ENCODE peak calls at places on chromosomes 4 and X, in eight cellular contexts. One of them, this sample, is unnamed.

GRCh38 chrX:69179380-69179911 is 14.2 kb upstream of the PJA1 start:
- DNase-seq in mammary epithelial cell: no peak
- DNase-seq in spleen: no peak
- DNase-seq in CD4-positive, alpha-beta T cell: no peak
- DNase-seq in Calu3: no peak
- DNase-seq in HCT116: no peak
- DNase-seq in A549: no peak
- DNase-seq in cardiac muscle cell: peak; percentile 24
- DNase-seq in this sample: no peak

GRCh38 chr4:97761760-97762512 is 381.3 kb downstream of the STPG2 start:
- DNase-seq in cardiac muscle cell: peak; percentile 15
- DNase-seq in Calu3: no peak
- DNase-seq in A549: no peak
- DNase-seq in mammary epithelial cell: no peak
- DNase-seq in HCT116: no peak
- DNase-seq in spleen: no peak
- DNase-seq in CD4-positive, alpha-beta T cell: no peak
- DNase-seq in this sample: no peak

GRCh38 chrX:38206036-38206435 is 14.6 kb downstream of the SRPX start:
- DNase-seq in Calu3: no peak
- DNase-seq in mammary epithelial cell: no peak
- DNase-seq in cardiac muscle cell: no peak
- DNase-seq in CD4-positive, alpha-beta T cell: no peak
- DNase-seq in A549: no peak
- DNase-seq in HCT116: no peak
- DNase-seq in spleen: no peak
- DNase-seq in this sample: no peak

GRCh38 chrX:45850775-45851433 is 650.2 kb upstream of the DIPK2B start:
- DNase-seq in mammary epithelial cell: peak; percentile 44
- DNase-seq in spleen: peak; percentile 78
- DNase-seq in cardiac muscle cell: peak; percentile 17
- DNase-seq in Calu3: peak; percentile 36
- DNase-seq in CD4-positive, alpha-beta T cell: peak; percentile 5
- DNase-seq in A549: peak; percentile 15
- DNase-seq in HCT116: no peak
- DNase-seq in this sample: no peak

GRCh38 chr4:3520276-3520675 is 11.9 kb downstream of the LRPAP1 start:
- DNase-seq in A549: no peak
- DNase-seq in CD4-positive, alpha-beta T cell: no peak
- DNase-seq in mammary epithelial cell: no peak
- DNase-seq in spleen: peak; percentile 34
- DNase-seq in cardiac muscle cell: no peak
- DNase-seq in Calu3: no peak
- DNase-seq in HCT116: no peak
- DNase-seq in this sample: peak; percentile 54

GRCh38 chr4:185144601-185145240 is 1.7 kb downstream of the SLC25A4 start:
- DNase-seq in HCT116: no peak
- DNase-seq in A549: no peak
- DNase-seq in Calu3: no peak
- DNase-seq in cardiac muscle cell: no peak
- DNase-seq in spleen: no peak
- DNase-seq in CD4-positive, alpha-beta T cell: no peak
- DNase-seq in mammary epithelial cell: no peak
- DNase-seq in this sample: no peak

GRCh38 chr4:81084029-81084428 is 53.5 kb downstream of the BMP3 start:
- DNase-seq in spleen: no peak
- DNase-seq in mammary epithelial cell: peak; percentile 68
- DNase-seq in cardiac muscle cell: no peak
- DNase-seq in A549: no peak
- DNase-seq in HCT116: no peak
- DNase-seq in Calu3: no peak
- DNase-seq in CD4-positive, alpha-beta T cell: no peak
- DNase-seq in this sample: no peak

GRCh38 chrX:72716766-72717165 is 2.7 kb upstream of the PHKA1 start:
- DNase-seq in spleen: no peak
- DNase-seq in HCT116: no peak
- DNase-seq in cardiac muscle cell: no peak
- DNase-seq in Calu3: no peak
- DNase-seq in A549: no peak
- DNase-seq in CD4-positive, alpha-beta T cell: no peak
- DNase-seq in mammary epithelial cell: peak; percentile 0
- DNase-seq in this sample: no peak

GRCh38 chrX:41759817-41760216 is 35.8 kb downstream of the GPR82 start:
- DNase-seq in A549: no peak
- DNase-seq in HCT116: peak; percentile 15
- DNase-seq in spleen: no peak
- DNase-seq in cardiac muscle cell: peak; percentile 38
- DNase-seq in mammary epithelial cell: peak; percentile 3
- DNase-seq in Calu3: no peak
- DNase-seq in CD4-positive, alpha-beta T cell: no peak
- DNase-seq in this sample: no peak
- TF ChIP-seq CTCF in A549: peak; percentile 34
- TF ChIP-seq CTCF in HCT116: peak; percentile 46
- TF ChIP-seq CTCF in spleen: peak; percentile 41
- TF ChIP-seq CTCF in cardiac muscle cell: peak; percentile 49
- TF ChIP-seq CTCF in mammary epithelial cell: peak; percentile 50
- TF ChIP-seq CTCF in Calu3: peak; percentile 14
- TF ChIP-seq CTCF in CD4-positive, alpha-beta T cell: no peak
- TF ChIP-seq CTCF in this sample: peak; percentile 77

DNA sequence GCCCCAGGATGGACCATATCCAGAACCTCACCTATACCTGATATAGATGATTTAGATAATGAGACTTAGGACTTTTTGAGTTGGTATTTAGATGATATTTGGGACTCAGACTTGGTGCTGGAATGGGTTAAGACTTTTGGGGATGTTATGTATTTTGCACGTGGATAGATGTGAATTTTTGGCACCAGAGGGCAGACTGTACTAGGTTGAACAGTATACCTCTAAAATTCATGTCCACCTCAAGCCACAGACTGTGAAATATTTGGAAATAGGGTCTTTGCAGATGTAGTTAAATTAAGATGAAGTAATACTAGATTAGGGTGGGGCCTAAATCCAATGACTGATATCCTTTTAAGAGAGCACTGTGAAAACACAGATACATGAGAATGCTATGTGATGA is 15.6 kb downstream of the RBM41 start:
- DNase-seq in spleen: no peak
- DNase-seq in CD4-positive, alpha-beta T cell: no peak
- DNase-seq in cardiac muscle cell: peak; percentile 13
- DNase-seq in HCT116: no peak
- DNase-seq in A549: no peak
- DNase-seq in mammary epithelial cell: peak; percentile 2
- DNase-seq in Calu3: peak; percentile 2
- DNase-seq in this sample: no peak
- TF ChIP-seq CTCF in spleen: no peak
- TF ChIP-seq CTCF in CD4-positive, alpha-beta T cell: no peak
- TF ChIP-seq CTCF in cardiac muscle cell: no peak
- TF ChIP-seq CTCF in HCT116: peak; percentile 34
- TF ChIP-seq CTCF in A549: peak; percentile 51
- TF ChIP-seq CTCF in mammary epithelial cell: peak; percentile 46
- TF ChIP-seq CTCF in Calu3: no peak
- TF ChIP-seq CTCF in this sample: peak; percentile 51

GRCh38 chr4:21946858-21947257 is 1.7 kb downstream of the KCNIP4 start:
- DNase-seq in CD4-positive, alpha-beta T cell: no peak
- DNase-seq in HCT116: no peak
- DNase-seq in mammary epithelial cell: no peak
- DNase-seq in cardiac muscle cell: no peak
- DNase-seq in Calu3: no peak
- DNase-seq in A549: no peak
- DNase-seq in spleen: no peak
- DNase-seq in this sample: no peak

GRCh38 chr4:21947768-21948346 is 715 bp downstream of the KCNIP4 start:
- DNase-seq in HCT116: no peak
- DNase-seq in Calu3: no peak
- DNase-seq in mammary epithelial cell: no peak
- DNase-seq in cardiac muscle cell: no peak
- DNase-seq in spleen: no peak
- DNase-seq in CD4-positive, alpha-beta T cell: no peak
- DNase-seq in A549: no peak
- DNase-seq in this sample: no peak

GRCh38 chr4:21949073-21949457 is 493 bp upstream of the KCNIP4 start:
- DNase-seq in spleen: peak; percentile 73
- DNase-seq in A549: no peak
- DNase-seq in mammary epithelial cell: peak; percentile 40
- DNase-seq in cardiac muscle cell: peak; percentile 28
- DNase-seq in Calu3: no peak
- DNase-seq in HCT116: no peak
- DNase-seq in CD4-positive, alpha-beta T cell: no peak
- DNase-seq in this sample: peak; percentile 80

GRCh38 chr4:21952549-21952948 is 4.0 kb upstream of the KCNIP4 start:
- DNase-seq in mammary epithelial cell: no peak
- DNase-seq in CD4-positive, alpha-beta T cell: no peak
- DNase-seq in cardiac muscle cell: no peak
- DNase-seq in Calu3: no peak
- DNase-seq in HCT116: no peak
- DNase-seq in A549: no peak
- DNase-seq in spleen: no peak
- DNase-seq in this sample: no peak

DNA sequence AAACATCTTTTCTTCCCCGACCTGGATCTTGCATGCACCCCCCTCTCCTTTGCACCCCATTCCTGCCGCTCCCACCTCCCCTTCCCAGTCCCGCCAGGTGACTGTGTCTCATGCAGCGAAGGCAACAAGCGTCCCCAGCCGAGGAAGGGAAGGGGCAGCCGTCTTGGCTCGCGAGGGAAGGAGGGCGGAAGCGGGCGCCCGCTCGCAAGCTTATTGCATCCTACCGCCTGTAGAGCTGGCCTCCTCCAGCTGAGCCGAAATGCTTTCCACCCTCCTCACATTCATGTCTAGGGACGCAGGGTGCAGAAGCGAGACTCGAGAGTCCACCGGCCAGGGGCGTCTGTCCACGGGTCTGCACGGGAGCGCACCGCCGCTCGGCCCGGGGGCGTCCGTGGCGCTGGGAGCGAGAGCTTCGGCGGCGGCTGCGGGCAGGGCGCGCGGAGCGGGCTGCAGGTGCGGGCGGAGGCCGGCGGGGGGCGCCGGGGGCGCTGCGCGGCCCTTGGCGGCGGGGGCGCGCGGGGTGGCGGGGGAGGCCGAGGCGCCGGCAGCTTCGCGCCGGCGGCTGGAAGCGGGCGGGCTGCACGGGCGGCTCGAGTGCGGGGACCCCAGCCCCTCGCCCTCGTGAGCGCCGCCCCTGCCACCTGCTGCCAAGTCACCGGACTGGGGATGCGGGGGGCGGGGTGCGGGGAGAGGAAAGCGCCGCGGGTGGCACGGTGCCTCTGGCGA is at the start of gene KCNIP4:
- DNase-seq in CD4-positive, alpha-beta T cell: no peak
- DNase-seq in spleen: peak; percentile 69
- DNase-seq in A549: no peak
- DNase-seq in Calu3: no peak
- DNase-seq in HCT116: no peak
- DNase-seq in mammary epithelial cell: peak; percentile 34
- DNase-seq in cardiac muscle cell: peak; percentile 68
- DNase-seq in this sample: no peak
- TF ChIP-seq CTCF in CD4-positive, alpha-beta T cell: no peak
- TF ChIP-seq CTCF in spleen: no peak
- TF ChIP-seq CTCF in A549: no peak
- TF ChIP-seq CTCF in Calu3: no peak
- TF ChIP-seq CTCF in HCT116: no peak
- TF ChIP-seq CTCF in mammary epithelial cell: no peak
- TF ChIP-seq CTCF in cardiac muscle cell: no peak
- TF ChIP-seq CTCF in this sample: no peak

DNA sequence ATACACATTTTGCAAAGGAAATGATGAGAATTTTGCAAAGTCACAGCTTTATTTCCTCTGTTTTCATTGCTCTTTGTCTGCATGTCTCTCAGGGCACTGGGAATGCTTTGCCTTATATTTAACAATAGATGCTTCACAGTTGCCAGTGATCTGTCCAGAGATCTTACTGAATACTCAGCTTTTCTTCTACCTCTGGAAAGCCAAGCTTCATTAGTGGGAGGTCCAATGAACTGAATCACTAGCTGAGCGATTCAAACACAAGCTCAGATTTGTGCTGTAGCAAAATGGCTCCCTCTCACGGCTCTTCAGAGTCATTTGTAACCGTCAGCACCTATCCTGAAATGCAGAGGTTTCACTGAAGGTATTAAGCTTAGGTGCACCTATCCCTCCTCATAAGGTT is 138.9 kb downstream of the DCLK2 start:
- DNase-seq in spleen: no peak
- DNase-seq in A549: no peak
- DNase-seq in Calu3: no peak
- DNase-seq in cardiac muscle cell: peak; percentile 28
- DNase-seq in HCT116: no peak
- DNase-seq in mammary epithelial cell: peak; percentile 70
- DNase-seq in CD4-positive, alpha-beta T cell: no peak
- DNase-seq in this sample: no peak
- TF ChIP-seq CTCF in spleen: no peak
- TF ChIP-seq CTCF in A549: peak; percentile 53
- TF ChIP-seq CTCF in Calu3: no peak
- TF ChIP-seq CTCF in cardiac muscle cell: peak; percentile 52
- TF ChIP-seq CTCF in HCT116: no peak
- TF ChIP-seq CTCF in mammary epithelial cell: peak; percentile 77
- TF ChIP-seq CTCF in CD4-positive, alpha-beta T cell: no peak
- TF ChIP-seq CTCF in this sample: peak; percentile 82

GRCh38 chrX:8721536-8721935 is 10.4 kb downstream of the ANOS1 start:
- DNase-seq in mammary epithelial cell: no peak
- DNase-seq in HCT116: no peak
- DNase-seq in A549: no peak
- DNase-seq in Calu3: no peak
- DNase-seq in CD4-positive, alpha-beta T cell: no peak
- DNase-seq in cardiac muscle cell: peak; percentile 74
- DNase-seq in spleen: no peak
- DNase-seq in this sample: no peak

GRCh38 chrX:8728932-8729331 is 3.0 kb downstream of the ANOS1 start:
- DNase-seq in mammary epithelial cell: no peak
- DNase-seq in cardiac muscle cell: peak; percentile 10
- DNase-seq in HCT116: no peak
- DNase-seq in CD4-positive, alpha-beta T cell: no peak
- DNase-seq in Calu3: no peak
- DNase-seq in A549: no peak
- DNase-seq in spleen: no peak
- DNase-seq in this sample: no peak

GRCh38 chrX:8726031-8726652 is 5.8 kb downstream of the ANOS1 start:
- DNase-seq in spleen: no peak
- DNase-seq in Calu3: no peak
- DNase-seq in cardiac muscle cell: no peak
- DNase-seq in mammary epithelial cell: peak; percentile 14
- DNase-seq in HCT116: no peak
- DNase-seq in CD4-positive, alpha-beta T cell: no peak
- DNase-seq in A549: no peak
- DNase-seq in this sample: no peak

DNA sequence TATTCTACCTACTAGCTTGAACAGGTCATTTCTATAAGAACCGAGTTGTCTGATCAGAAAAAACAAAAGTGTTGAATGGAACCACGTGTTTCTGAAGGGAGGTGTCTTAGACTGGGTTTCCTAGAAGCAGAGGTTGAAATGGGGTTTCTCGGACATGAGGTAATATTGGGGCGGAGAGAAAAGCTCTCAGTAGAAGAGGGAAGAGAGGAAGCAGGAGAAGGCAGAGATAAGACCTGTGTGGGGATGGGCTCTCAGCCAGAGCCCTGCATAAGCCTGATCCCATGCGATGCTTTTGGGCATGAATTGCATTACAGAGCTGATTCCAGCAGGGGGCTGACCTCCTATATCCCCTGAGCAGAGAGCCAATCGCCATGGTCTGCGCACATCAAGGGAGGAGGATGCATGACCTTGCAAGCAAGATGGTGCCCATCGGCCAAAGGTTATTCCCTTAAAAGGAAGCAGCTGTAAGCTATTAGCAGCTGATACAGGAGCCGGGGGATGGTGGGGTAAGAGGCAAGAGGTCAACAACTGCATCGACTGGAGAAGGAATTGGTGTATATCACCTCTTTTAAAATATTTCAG is 7.7 kb downstream of the ANOS1 start:
- DNase-seq in cardiac muscle cell: no peak
- DNase-seq in HCT116: no peak
- DNase-seq in CD4-positive, alpha-beta T cell: no peak
- DNase-seq in Calu3: no peak
- DNase-seq in mammary epithelial cell: no peak
- DNase-seq in A549: peak; percentile 11
- DNase-seq in spleen: no peak
- DNase-seq in this sample: no peak
- TF ChIP-seq CTCF in cardiac muscle cell: peak; percentile 21
- TF ChIP-seq CTCF in HCT116: no peak
- TF ChIP-seq CTCF in CD4-positive, alpha-beta T cell: no peak
- TF ChIP-seq CTCF in Calu3: no peak
- TF ChIP-seq CTCF in mammary epithelial cell: no peak
- TF ChIP-seq CTCF in A549: no peak
- TF ChIP-seq CTCF in spleen: no peak
- TF ChIP-seq CTCF in this sample: peak; percentile 21

This sample was measured in chondrocyte.